ENCODE peak calls at places on chromosomes 12 and 14, in ten cellular contexts. S is stomach, P is HCT116, M is left ventricle myocardium inferior, Y is thyroid gland, L is IMR-90, B is left lung, A is pancreas, Q is A549, Z is Peyer's patch. X is an unnamed sample. For H3K4me1, the result is how much of the 10 kb centered on the place peaks cover.

GRCh38 chr12:108691995-108692808 is 39.1 kb downstream of the CORO1C start:
- DNase-seq in S (no peak), P (no peak), M (peak), Y (peak), L (peak), B (peak), A (no peak), Q (no peak), Z (peak), X (no peak)

GRCh38 chr12:96687719-96688118 is 198.3 kb downstream of the CFAP54 start:
- DNase-seq in S (no peak), P (no peak), M (no peak), Y (no peak), L (no peak), B (no peak), A (no peak), Q (no peak), Z (no peak), X (no peak)

GRCh38 chr14:72589652-72590051 is 304.2 kb downstream of the DPF3 start:
- DNase-seq in S (no peak), P (no peak), M (no peak), Y (no peak), L (no peak), B (no peak), A (no peak), Q (no peak), Z (no peak), X (no peak)

GRCh38 chr12:131507881-131508280 is 203.0 kb upstream of the SFSWAP start:
- DNase-seq in S (no peak), P (no peak), M (no peak), Y (peak), L (no peak), B (no peak), A (no peak), Q (no peak), Z (no peak), X (no peak)

GRCh38 chr14:65290830-65291229 is 121.7 kb upstream of the FUT8 start:
- DNase-seq in S (no peak), P (peak), M (no peak), Y (no peak), L (peak), B (no peak), A (no peak), Q (no peak), Z (no peak), X (no peak)

GRCh38 chr14:76950043-76951020 is 78.2 kb downstream of the IRF2BPL start:
- DNase-seq in S (no peak), P (no peak), M (no peak), Y (peak), L (peak), B (no peak), A (no peak), Q (no peak), Z (no peak), X (no peak)

GRCh38 chr12:115752151-115752550 is 525.3 kb downstream of the MED13L start:
- DNase-seq in S (no peak), P (no peak), M (no peak), Y (peak), L (peak), B (no peak), A (no peak), Q (no peak), Z (no peak), X (no peak)

GRCh38 chr12:19151298-19151697 is 21.8 kb downstream of the PLEKHA5 start:
- DNase-seq in S (no peak), P (no peak), M (no peak), Y (no peak), L (no peak), B (no peak), A (no peak), Q (no peak), Z (no peak), X (no peak)

GRCh38 chr14:63632932-63633514 is 8.6 kb downstream of the WDR89 start:
- DNase-seq in S (no peak), P (peak), M (no peak), Y (no peak), L (peak), B (no peak), A (no peak), Q (peak), Z (no peak), X (no peak)

GRCh38 chr12:109932878-109933503 is 32.9 kb downstream of the TCHP start:
- DNase-seq in S (no peak), P (no peak), M (peak), Y (no peak), L (no peak), B (no peak), A (no peak), Q (no peak), Z (no peak), X (no peak)

GRCh38 chr12:124736115-124737039 is 127.3 kb downstream of the SCARB1 start:
- DNase-seq in S (no peak), P (no peak), M (no peak), Y (no peak), L (no peak), B (no peak), A (no peak), Q (no peak), Z (no peak), X (no peak)

GRCh38 chr14:23113346-23114119 is 5.5 kb downstream of the CEBPE start:
- DNase-seq in S (no peak), P (no peak), M (no peak), Y (no peak), L (peak), B (no peak), A (no peak), Q (no peak), Z (no peak), X (no peak)

GRCh38 chr12:89690925-89691324 is 17.7 kb downstream of the ATP2B1 start:
- DNase-seq in S (no peak), P (no peak), M (no peak), Y (no peak), L (peak), B (no peak), A (no peak), Q (no peak), Z (no peak), X (no peak)

GRCh38 chr14:50001999-50002925 is 109.4 kb downstream of the ARF6 start:
- DNase-seq in S (peak), P (no peak), M (no peak), Y (peak), L (no peak), B (peak), A (no peak), Q (no peak), Z (peak), X (no peak)

GRCh38 chr14:73752297-73752992 is 38.3 kb upstream of the PNMA1 start:
- DNase-seq in S (peak), P (no peak), M (peak), Y (peak), L (peak), B (no peak), A (no peak), Q (no peak), Z (peak), X (peak)

GRCh38 chr12:7060353-7060954 is at the start of gene C1S:
- DNase-seq in S (peak), P (no peak), M (peak), Y (peak), L (peak), B (peak), A (peak), Q (peak), Z (no peak), X (peak)

GRCh38 chr14:102694530-102695171 is 82.6 kb upstream of the TRAF3 start:
- DNase-seq in S (peak), P (peak), M (no peak), Y (peak), L (peak), B (no peak), A (peak), Q (peak), Z (peak), X (no peak)

GRCh38 chr12:2629051-2629450 is 165.7 kb upstream of the FKBP4 start:
- DNase-seq in S (no peak), P (no peak), M (no peak), Y (peak), L (no peak), B (no peak), A (no peak), Q (no peak), Z (no peak), X (no peak)

GRCh38 chr12:92601680-92602079 is 101.1 kb upstream of the PLEKHG7 start:
- DNase-seq in S (no peak), P (no peak), M (no peak), Y (no peak), L (no peak), B (no peak), A (no peak), Q (no peak), Z (no peak), X (no peak)

GRCh38 chr12:75705749-75706719 is 194.6 kb upstream of the KRR1 start:
- DNase-seq in S (no peak), P (peak), M (peak), Y (no peak), L (peak), B (peak), A (no peak), Q (no peak), Z (no peak), X (no peak)

GRCh38 chr14:72716471-72716870 is 177.4 kb downstream of the DPF3 start:
- DNase-seq in S (no peak), P (no peak), M (no peak), Y (no peak), L (peak), B (no peak), A (no peak), Q (no peak), Z (no peak), X (no peak)

GRCh38 chr14:24817638-24818053 is 183.7 kb upstream of the GZMB start:
- DNase-seq in S (no peak), P (no peak), M (no peak), Y (no peak), L (peak), B (no peak), A (no peak), Q (no peak), Z (no peak), X (no peak)

GRCh38 chr12:104109446-104110271 is 28.4 kb downstream of the NFYB start:
- DNase-seq in S (no peak), P (no peak), M (no peak), Y (no peak), L (no peak), B (no peak), A (no peak), Q (no peak), Z (no peak), X (no peak)

GRCh38 chr12:82479511-82479910 is 121.2 kb downstream of the METTL25 start:
- DNase-seq in S (no peak), P (no peak), M (no peak), Y (no peak), L (peak), B (no peak), A (no peak), Q (no peak), Z (no peak), X (no peak)

GRCh38 chr12:53653595-53653994 is 22.3 kb downstream of the ATP5MC2 start:
- DNase-seq in S (no peak), P (no peak), M (no peak), Y (no peak), L (no peak), B (no peak), A (no peak), Q (no peak), Z (no peak), X (no peak)

GRCh38 chr14:70905316-70905715 is 1.9 kb upstream of the PCNX1 start:
- DNase-seq in S (no peak), P (no peak), M (peak), Y (no peak), L (peak), B (no peak), A (no peak), Q (no peak), Z (no peak), X (no peak)

GRCh38 chr12:79690606-79691298 is at the start of gene PAWR:
- DNase-seq in S (peak), P (peak), M (peak), Y (peak), L (peak), B (peak), A (peak), Q (peak), Z (peak), X (peak)

GRCh38 chr12:48003226-48004038 is 844 bp downstream of the COL2A1 start:
- DNase-seq in S (no peak), P (no peak), M (no peak), Y (no peak), L (no peak), B (no peak), A (no peak), Q (peak), Z (no peak), X (no peak)

GRCh38 chr12:69556383-69556782 is 28.9 kb upstream of the CCT2 start:
- DNase-seq in S (no peak), P (no peak), M (no peak), Y (no peak), L (no peak), B (no peak), A (no peak), Q (no peak), Z (no peak), X (no peak)

GRCh38 chr12:29640589-29641345 is 143.0 kb downstream of the TMTC1 start:
- DNase-seq in S (no peak), P (peak), M (peak), Y (no peak), L (peak), B (no peak), A (no peak), Q (no peak), Z (no peak), X (no peak)

GRCh38 chr12:6200266-6201198 is at the start of gene CD9:
- DNase-seq in S (peak), P (peak), M (peak), Y (peak), L (no peak), B (peak), A (peak), Q (peak), Z (peak), X (peak)

GRCh38 chr12:124517260-124518050 is 50.0 kb downstream of the NCOR2 start:
- DNase-seq in S (peak), P (no peak), M (peak), Y (peak), L (peak), B (peak), A (peak), Q (peak), Z (no peak), X (peak)

GRCh38 chr12:9086087-9086486 is 29.6 kb downstream of the A2M start:
- DNase-seq in S (no peak), P (no peak), M (no peak), Y (no peak), L (no peak), B (no peak), A (no peak), Q (no peak), Z (no peak), X (no peak)

GRCh38 chr12:111287125-111287900 is 81.6 kb downstream of the PHETA1 start:
- DNase-seq in S (no peak), P (no peak), M (no peak), Y (no peak), L (no peak), B (no peak), A (no peak), Q (no peak), Z (no peak), X (no peak)

GRCh38 chr14:65210118-65210826 is 108.0 kb upstream of the MAX start:
- DNase-seq in S (no peak), P (no peak), M (no peak), Y (no peak), L (peak), B (no peak), A (no peak), Q (no peak), Z (peak), X (no peak)

DNA sequence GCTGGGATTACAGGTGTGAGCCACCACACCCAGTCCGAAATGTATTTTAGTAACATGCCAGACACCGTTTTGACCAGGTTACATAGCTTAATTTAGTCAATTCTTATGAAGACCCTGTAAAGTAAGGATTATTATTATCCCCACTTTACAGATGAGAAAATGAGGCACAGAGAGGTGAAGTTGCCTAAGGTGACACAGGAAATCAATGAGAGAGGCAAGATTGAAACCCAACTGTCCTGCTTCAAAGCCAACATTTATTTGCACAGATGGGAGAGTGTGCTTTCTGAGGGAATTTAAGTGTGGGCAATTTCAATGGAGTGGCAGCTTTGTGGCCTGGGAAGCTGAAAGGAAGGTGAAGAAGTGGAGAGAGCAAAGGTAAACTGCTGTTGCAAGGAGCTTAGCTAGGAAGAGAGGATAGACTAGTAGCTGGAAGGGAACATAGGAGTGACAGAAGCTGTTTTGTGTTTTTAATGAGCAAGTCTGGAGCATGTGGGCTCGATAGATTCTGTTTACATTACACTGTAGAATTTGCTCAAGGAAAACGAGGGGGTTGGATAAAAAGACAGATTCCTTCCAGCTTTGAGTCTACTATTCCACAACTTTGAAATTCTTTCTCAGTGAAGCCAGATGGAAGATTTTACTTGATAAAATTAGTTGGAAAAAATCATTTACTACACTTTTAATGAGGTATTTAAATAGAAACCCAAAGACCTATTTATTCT is 19.2 kb upstream of the EPS8 start:
- DNase-seq in S (no peak), P (no peak), M (no peak), Y (no peak), L (peak), B (no peak), A (no peak), Q (no peak), Z (no peak), X (no peak)
- TF ChIP-seq CTCF in S (no peak), P (no peak), M (no peak), Y (no peak), L (no peak), B (no peak), A (no peak), Q (no peak), Z (no peak), X (no peak)

DNA sequence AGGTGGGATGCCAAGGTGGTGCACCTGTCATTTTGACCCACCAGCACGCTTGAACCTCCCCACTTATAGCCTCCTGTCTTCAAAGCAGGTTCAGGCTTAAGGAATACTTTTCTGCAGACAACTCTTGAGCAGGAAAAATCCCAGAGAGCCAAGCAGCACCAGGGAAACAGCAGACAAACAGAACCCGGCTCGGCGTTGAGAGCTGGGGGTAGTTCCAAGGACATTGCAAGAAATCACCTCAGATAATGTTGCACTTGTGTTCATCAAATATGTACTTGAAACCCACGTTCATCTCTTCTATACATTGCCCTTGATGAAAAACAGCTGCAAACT is 203.6 kb downstream of the PPM1H start:
- DNase-seq in S (no peak), P (no peak), M (no peak), Y (no peak), L (peak), B (no peak), A (no peak), Q (no peak), Z (no peak), X (no peak)
- H3K4me3 ChIP-seq in S (no peak), P (no peak), M (no peak), Y (no peak), L (peak), B (no peak), A (no peak), Q (peak), Z (no peak), X (no peak)

GRCh38 chr12:46452776-46453175 is 80.2 kb upstream of the SLC38A2 start:
- DNase-seq in S (no peak), P (no peak), M (no peak), Y (no peak), L (no peak), B (no peak), A (no peak), Q (no peak), Z (no peak), X (no peak)
- H3K4me1 ChIP-seq in S (under half), P (half or more), M (under half), Y (under half), L (under half), B (under half), A (under half), Q (under half), Z (under half), X (under half)

GRCh38 chr14:61753631-61754030 is 8.6 kb upstream of the SNAPC1 start:
- DNase-seq in S (no peak), P (no peak), M (no peak), Y (no peak), L (peak), B (no peak), A (no peak), Q (no peak), Z (no peak), X (no peak)
- TF ChIP-seq CTCF in S (no peak), P (no peak), M (no peak), Y (no peak), L (no peak), B (no peak), A (no peak), Q (no peak), Z (no peak), X (no peak)

DNA sequence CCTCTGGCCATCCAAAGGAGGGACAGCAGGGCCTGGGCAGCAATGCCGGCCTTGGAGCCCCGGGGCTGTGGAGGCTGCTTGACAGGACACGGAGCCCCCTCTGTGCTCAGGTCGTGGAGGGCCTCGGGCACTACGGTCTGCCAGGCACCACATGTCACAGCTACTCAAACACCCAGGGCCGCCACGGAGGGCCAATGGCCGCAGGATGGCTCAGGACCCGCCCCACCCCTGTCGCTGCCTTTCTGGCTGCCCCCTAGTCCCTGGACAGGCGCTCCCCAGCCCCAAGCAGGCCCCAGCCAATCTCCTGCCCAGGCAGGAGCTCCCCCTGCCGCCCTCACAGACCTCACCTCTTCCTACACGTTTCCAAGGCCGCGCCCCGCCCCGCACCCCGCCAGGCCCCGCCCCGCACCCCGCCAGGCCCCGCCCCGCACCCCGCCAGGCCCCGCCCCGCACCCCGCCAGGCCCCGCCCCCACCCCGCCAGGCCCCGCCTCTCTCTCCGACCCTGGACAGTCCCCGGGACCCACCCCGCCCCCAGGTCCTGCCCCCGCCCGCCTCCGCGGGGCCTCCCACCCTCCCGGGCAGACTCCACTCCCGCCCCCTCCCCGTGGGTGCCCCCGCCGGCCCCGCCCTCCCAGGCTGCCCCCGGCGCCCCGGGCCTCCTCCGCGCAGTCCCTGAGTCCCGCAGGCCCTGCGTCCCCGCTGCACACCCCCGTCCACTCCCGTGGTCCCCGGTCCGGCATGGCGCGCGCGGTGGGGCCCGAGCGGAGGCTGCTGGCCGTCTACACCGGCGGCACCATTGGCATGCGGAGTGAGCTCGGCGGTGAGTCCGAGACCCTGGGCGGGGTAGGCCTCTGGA is at the start of gene ASPG:
- DNase-seq in S (peak), P (no peak), M (peak), Y (no peak), L (no peak), B (peak), A (no peak), Q (peak), Z (no peak), X (peak)
- H3K4me3 ChIP-seq in S (peak), P (no peak), M (peak), Y (peak), L (no peak), B (peak), A (no peak), Q (peak), Z (peak), X (peak)

GRCh38 chr14:68563256-68564131 is 229.4 kb downstream of the ZFP36L1 start:
- DNase-seq in S (peak), P (no peak), M (no peak), Y (peak), L (peak), B (peak), A (peak), Q (no peak), Z (no peak), X (no peak)
- H3K4me1 ChIP-seq in S (under half), P (half or more), M (half or more), Y (half or more), L (under half), B (under half), A (half or more), Q (under half), Z (under half), X (under half)